ENCODE peak calls at places on chromosomes 4 and X, in ten cellular contexts. K, B, E, C, G, Q, D, A, Y and U are unnamed samples.
A peak's percentile ranks its signal among the peaks of the same experiment; 100 is the strongest.

GRCh38 chr4:184792950-184793555 is 32.7 kb downstream of the ACSL1 start:
- DNase-seq in Q (peak; percentile 9), Y (no peak), K (no peak), G (no peak), C (peak; percentile 32), B (no peak), A (no peak), E (no peak), D (no peak), U (peak; percentile 37)

GRCh38 chrX:70196961-70197805 is 19.9 kb downstream of the DGAT2L6 start:
- DNase-seq in K (no peak), B (peak; percentile 42), E (peak; percentile 46), Q (peak; percentile 51), G (peak; percentile 16), D (peak; percentile 30), Y (peak; percentile 66), A (no peak), C (peak; percentile 39), U (peak; percentile 68)

GRCh38 chr4:139455187-139455586 is 1.3 kb downstream of the RAB33B start:
- DNase-seq in K (no peak), Y (no peak), Q (no peak), C (no peak), A (no peak), B (no peak), G (no peak), E (no peak), D (no peak), U (no peak)

GRCh38 chr4:141352775-141353544 is 132.3 kb downstream of the ZNF330 start:
- DNase-seq in A (no peak), G (no peak), C (no peak), D (no peak), Y (no peak), K (no peak), B (no peak), E (no peak), Q (no peak), U (no peak)

GRCh38 chr4:100738388-100739165 is 220.8 kb upstream of the EMCN start:
- DNase-seq in K (no peak), A (no peak), D (no peak), Y (no peak), C (peak; percentile 15), G (no peak), B (peak; percentile 8), E (no peak), Q (no peak), U (no peak)

GRCh38 chrX:920234-920799 is 289.7 kb downstream of the SHOX start:
- DNase-seq in C (no peak), Y (no peak), Q (no peak), B (no peak), D (no peak), G (no peak), K (no peak), A (no peak), E (no peak), U (no peak)

GRCh38 chr4:3639613-3640586 is 107.7 kb upstream of the LRPAP1 start:
- DNase-seq in Q (no peak), K (no peak), C (no peak), A (peak; percentile 18), Y (no peak), D (no peak), G (no peak), E (no peak), B (no peak), U (no peak)

GRCh38 chr4:122700178-122700725 is 32.3 kb upstream of the BBS12 start:
- DNase-seq in C (peak; percentile 87), A (peak; percentile 73), E (peak; percentile 94), B (no peak), K (no peak), Q (peak; percentile 12), Y (peak; percentile 67), D (peak; percentile 88), G (no peak), U (peak; percentile 94)

GRCh38 chrX:53193093-53193492 is 31.9 kb downstream of the KDM5C start:
- DNase-seq in K (no peak), B (no peak), Y (no peak), E (no peak), D (no peak), G (no peak), A (no peak), Q (no peak), C (no peak), U (no peak)

GRCh38 chrX:53186363-53186762 is 38.6 kb downstream of the KDM5C start:
- DNase-seq in Q (no peak), E (no peak), C (no peak), Y (no peak), D (no peak), B (no peak), K (no peak), A (no peak), G (no peak), U (no peak)

GRCh38 chrX:53188763-53189162 is 36.2 kb downstream of the KDM5C start:
- DNase-seq in Y (no peak), K (no peak), Q (no peak), B (no peak), C (no peak), E (no peak), D (no peak), A (no peak), G (no peak), U (no peak)

GRCh38 chrX:53194308-53194707 is 30.7 kb downstream of the KDM5C start:
- DNase-seq in B (no peak), E (no peak), Q (no peak), A (no peak), G (no peak), K (no peak), Y (no peak), D (no peak), C (no peak), U (no peak)

DNA sequence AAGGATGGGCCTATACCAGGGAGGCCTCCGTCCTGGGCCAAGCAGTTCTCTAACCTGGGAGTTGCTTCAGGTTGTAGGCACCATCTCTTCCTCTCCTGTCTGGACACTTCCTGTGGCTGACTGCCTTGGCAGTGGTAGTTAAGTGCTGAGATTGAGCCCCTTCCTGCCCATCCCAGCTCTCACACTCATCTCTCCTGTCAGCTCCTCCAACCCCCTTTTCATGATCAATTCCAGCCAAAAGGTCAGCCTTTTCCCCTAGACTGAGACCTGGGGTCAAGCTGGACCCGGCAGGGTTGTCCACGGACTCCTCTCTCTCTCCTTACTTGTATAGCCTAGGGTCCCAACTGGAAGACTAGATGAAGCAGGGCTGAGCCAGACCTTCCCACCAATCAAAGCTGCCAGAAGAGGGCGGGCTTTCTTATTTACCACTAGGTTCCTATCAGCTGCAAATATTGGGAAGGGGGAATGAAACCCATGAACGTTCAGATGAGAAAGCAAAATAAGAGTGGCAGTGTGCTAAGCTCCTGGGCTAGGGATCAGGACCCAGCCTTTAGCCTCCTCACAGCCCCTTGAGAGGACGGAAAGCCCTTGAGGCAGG is 34.5 kb downstream of the KDM5C start:
- DNase-seq in Y (no peak), B (no peak), E (no peak), G (no peak), D (no peak), C (no peak), Q (no peak), K (no peak), A (no peak), U (no peak)
- TF ChIP-seq POLR2A in Y (no peak), B (no peak), E (no peak), G (no peak), D (no peak), C (no peak), Q (no peak), K (no peak), A (no peak), U (no peak)

GRCh38 chr4:170988446-170988845 is 824.8 kb upstream of the GALNTL6 start:
- DNase-seq in Y (no peak), A (no peak), G (no peak), B (no peak), K (no peak), D (no peak), E (no peak), C (no peak), Q (no peak), U (no peak)

DNA sequence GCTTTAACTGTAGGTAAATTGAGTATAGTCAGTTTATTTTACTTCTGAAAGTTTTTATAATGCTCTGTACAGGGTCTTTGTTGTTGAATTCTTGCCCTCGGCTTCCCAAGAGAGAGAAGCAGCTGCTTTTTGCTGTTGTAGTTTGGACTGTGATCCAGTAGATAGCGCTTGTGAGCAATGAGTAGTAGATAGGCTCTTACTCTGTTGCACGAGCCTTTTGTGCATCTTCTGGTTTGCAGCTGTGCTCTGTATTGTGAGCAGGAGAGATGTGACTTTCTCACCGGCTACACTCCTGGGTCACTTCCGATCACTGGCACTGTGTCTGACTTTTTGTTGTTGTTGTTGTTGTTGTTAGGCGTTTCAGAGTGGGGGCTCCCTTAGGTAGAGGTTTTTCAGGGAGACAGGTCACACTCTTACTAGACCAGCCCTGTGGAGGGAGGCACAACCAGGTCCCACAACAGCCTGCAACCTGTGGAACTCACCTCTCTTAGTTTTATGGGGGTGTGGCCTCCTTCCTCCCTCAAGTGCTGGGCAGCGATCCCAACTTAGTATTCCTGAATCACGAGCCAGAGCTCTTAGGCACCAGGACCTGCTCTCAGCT is 822.1 kb upstream of the GALNTL6 start:
- DNase-seq in E (peak; percentile 3), Y (peak; percentile 54), A (no peak), D (no peak), B (no peak), C (no peak), G (no peak), Q (peak; percentile 23), K (no peak), U (peak; percentile 53)
- TF ChIP-seq CTCF in E (peak; percentile 34), Y (peak; percentile 72), A (no peak), D (no peak), B (no peak), C (peak; percentile 24), G (no peak), Q (peak; percentile 53), K (no peak), U (peak; percentile 17)

DNA sequence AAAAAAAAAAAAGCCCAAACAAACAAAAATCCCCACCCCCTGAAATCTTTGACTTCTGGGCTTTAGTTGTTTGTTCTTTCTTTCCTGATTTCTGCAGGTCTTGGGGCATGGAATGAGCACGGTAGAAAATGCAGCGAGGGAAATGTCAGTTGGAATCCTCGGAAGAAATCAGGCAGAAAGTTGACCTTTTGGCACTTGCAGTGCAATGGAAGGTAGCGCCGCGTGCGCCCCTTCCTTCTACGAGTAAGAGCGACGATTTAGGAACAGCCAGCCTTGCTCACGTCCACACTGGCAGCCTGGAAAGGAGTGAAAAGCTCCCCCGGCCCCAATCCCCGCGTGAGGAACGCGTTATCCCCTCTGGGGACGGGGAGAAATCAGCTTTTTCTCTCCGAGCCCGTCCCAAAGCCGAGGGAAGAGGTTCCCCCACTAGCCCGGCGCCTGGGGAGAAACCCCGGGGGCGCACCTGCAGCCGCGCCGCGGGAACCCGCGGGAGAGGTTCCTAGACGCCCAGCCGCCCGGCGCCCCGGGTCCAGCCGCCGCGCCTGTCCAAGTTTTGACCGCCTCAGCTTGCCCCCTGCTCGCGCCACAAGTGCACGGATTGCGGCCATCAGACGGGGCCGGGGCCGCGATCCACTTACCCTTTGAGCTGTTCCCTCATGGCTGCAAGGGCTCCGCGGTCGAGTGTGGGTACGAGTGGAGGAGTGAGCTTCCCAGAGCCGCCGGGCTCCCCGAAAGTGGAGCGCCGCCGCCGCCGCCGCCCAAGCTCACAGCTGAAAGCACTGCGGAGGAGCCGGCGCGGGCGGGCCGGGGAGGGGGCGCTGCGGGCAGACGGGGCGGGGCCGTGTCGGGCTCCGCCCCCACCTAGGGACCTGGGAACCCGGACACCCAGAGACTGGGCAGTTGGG is 194.6 kb upstream of the FTHL17 start:
- DNase-seq in Y (peak; percentile 81), C (peak; percentile 38), A (peak; percentile 78), G (peak; percentile 29), D (peak; percentile 61), Q (peak; percentile 25), E (peak; percentile 64), B (no peak), K (peak; percentile 72), U (peak; percentile 57)
- TF ChIP-seq POLR2A in Y (peak; percentile 80), C (peak; percentile 59), A (no peak), G (no peak), D (no peak), Q (no peak), E (peak; percentile 53), B (no peak), K (no peak), U (no peak)

GRCh38 chr4:142480244-142480643 is 365.9 kb downstream of the INPP4B start:
- DNase-seq in D (no peak), G (no peak), A (no peak), Q (no peak), C (no peak), B (no peak), Y (no peak), K (no peak), E (no peak), U (no peak)

GRCh38 chr4:142485452-142485851 is 360.6 kb downstream of the INPP4B start:
- DNase-seq in Q (no peak), D (no peak), A (no peak), B (no peak), Y (no peak), G (no peak), E (no peak), C (no peak), K (no peak), U (no peak)
- TF ChIP-seq CTCF in Q (no peak), D (no peak), A (no peak), B (no peak), Y (no peak), G (no peak), E (no peak), C (no peak), K (no peak), U (no peak)